ENCODE peak calls at places on chromosomes 7 and 10, in nine cellular contexts. One of them, this sample, is unnamed. For H3K36me3 and H3K9me3, the result is how much of the 10 kb centered on the place peaks cover.

GRCh38 chr7:157656195-157656769 is 319.5 kb downstream of the DNAJB6 start:
- DNase-seq in psoas muscle: no peak
- DNase-seq in upper lobe of right lung: peak
- DNase-seq in sigmoid colon: no peak
- DNase-seq in cardiac muscle cell: no peak
- DNase-seq in CD8-positive, alpha-beta memory T cell: no peak
- DNase-seq in left ventricle myocardium inferior: no peak
- DNase-seq in hepatocyte: no peak
- DNase-seq in uterus: no peak
- DNase-seq in this sample: no peak

GRCh38 chr7:157412021-157412443 is 75.2 kb downstream of the DNAJB6 start:
- DNase-seq in hepatocyte: no peak
- DNase-seq in psoas muscle: no peak
- DNase-seq in cardiac muscle cell: no peak
- DNase-seq in left ventricle myocardium inferior: peak
- DNase-seq in CD8-positive, alpha-beta memory T cell: no peak
- DNase-seq in uterus: no peak
- DNase-seq in upper lobe of right lung: no peak
- DNase-seq in sigmoid colon: no peak
- DNase-seq in this sample: no peak

GRCh38 chr10:36172574-36172973 is 530.5 kb upstream of the FZD8 start:
- DNase-seq in uterus: no peak
- DNase-seq in CD8-positive, alpha-beta memory T cell: no peak
- DNase-seq in cardiac muscle cell: no peak
- DNase-seq in sigmoid colon: no peak
- DNase-seq in upper lobe of right lung: no peak
- DNase-seq in psoas muscle: no peak
- DNase-seq in hepatocyte: no peak
- DNase-seq in left ventricle myocardium inferior: no peak
- DNase-seq in this sample: no peak

GRCh38 chr10:102831322-102832071 is 5.7 kb downstream of the CYP17A1 start:
- DNase-seq in hepatocyte: no peak
- DNase-seq in cardiac muscle cell: no peak
- DNase-seq in upper lobe of right lung: no peak
- DNase-seq in uterus: no peak
- DNase-seq in left ventricle myocardium inferior: no peak
- DNase-seq in psoas muscle: no peak
- DNase-seq in sigmoid colon: no peak
- DNase-seq in CD8-positive, alpha-beta memory T cell: no peak
- DNase-seq in this sample: no peak

GRCh38 chr7:40747856-40748255 is 613.1 kb downstream of the SUGCT start:
- DNase-seq in left ventricle myocardium inferior: no peak
- DNase-seq in hepatocyte: no peak
- DNase-seq in CD8-positive, alpha-beta memory T cell: no peak
- DNase-seq in upper lobe of right lung: no peak
- DNase-seq in cardiac muscle cell: no peak
- DNase-seq in uterus: no peak
- DNase-seq in psoas muscle: no peak
- DNase-seq in sigmoid colon: no peak
- DNase-seq in this sample: no peak

GRCh38 chr10:70537398-70538194 is 59.0 kb downstream of the PALD1 start:
- DNase-seq in CD8-positive, alpha-beta memory T cell: no peak
- DNase-seq in psoas muscle: no peak
- DNase-seq in uterus: no peak
- DNase-seq in left ventricle myocardium inferior: no peak
- DNase-seq in cardiac muscle cell: peak
- DNase-seq in upper lobe of right lung: no peak
- DNase-seq in hepatocyte: peak
- DNase-seq in sigmoid colon: no peak
- DNase-seq in this sample: no peak

GRCh38 chr7:70598976-70599375 is 533.0 kb upstream of the GALNT17 start:
- DNase-seq in sigmoid colon: no peak
- DNase-seq in cardiac muscle cell: no peak
- DNase-seq in upper lobe of right lung: no peak
- DNase-seq in CD8-positive, alpha-beta memory T cell: no peak
- DNase-seq in left ventricle myocardium inferior: no peak
- DNase-seq in hepatocyte: peak
- DNase-seq in psoas muscle: no peak
- DNase-seq in uterus: no peak
- DNase-seq in this sample: no peak

GRCh38 chr10:62815373-62816111 is 624 bp downstream of the EGR2 start:
- DNase-seq in CD8-positive, alpha-beta memory T cell: no peak
- DNase-seq in left ventricle myocardium inferior: no peak
- DNase-seq in sigmoid colon: no peak
- DNase-seq in upper lobe of right lung: peak
- DNase-seq in hepatocyte: peak
- DNase-seq in psoas muscle: peak
- DNase-seq in cardiac muscle cell: peak
- DNase-seq in uterus: no peak
- DNase-seq in this sample: no peak

GRCh38 chr7:125529237-125529636 is 599.6 kb upstream of the POT1 start:
- DNase-seq in hepatocyte: no peak
- DNase-seq in CD8-positive, alpha-beta memory T cell: no peak
- DNase-seq in cardiac muscle cell: no peak
- DNase-seq in upper lobe of right lung: no peak
- DNase-seq in sigmoid colon: no peak
- DNase-seq in uterus: no peak
- DNase-seq in psoas muscle: no peak
- DNase-seq in left ventricle myocardium inferior: no peak
- DNase-seq in this sample: no peak

GRCh38 chr10:4131407-4132215 is 346.6 kb upstream of the KLF6 start:
- DNase-seq in left ventricle myocardium inferior: no peak
- DNase-seq in upper lobe of right lung: no peak
- DNase-seq in CD8-positive, alpha-beta memory T cell: peak
- DNase-seq in hepatocyte: peak
- DNase-seq in psoas muscle: no peak
- DNase-seq in sigmoid colon: no peak
- DNase-seq in uterus: no peak
- DNase-seq in cardiac muscle cell: no peak
- DNase-seq in this sample: no peak

GRCh38 chr7:157671358-157672255 is 334.8 kb downstream of the DNAJB6 start:
- DNase-seq in hepatocyte: no peak
- DNase-seq in sigmoid colon: peak
- DNase-seq in left ventricle myocardium inferior: no peak
- DNase-seq in CD8-positive, alpha-beta memory T cell: no peak
- DNase-seq in uterus: no peak
- DNase-seq in psoas muscle: no peak
- DNase-seq in cardiac muscle cell: no peak
- DNase-seq in upper lobe of right lung: no peak
- DNase-seq in this sample: no peak

DNA sequence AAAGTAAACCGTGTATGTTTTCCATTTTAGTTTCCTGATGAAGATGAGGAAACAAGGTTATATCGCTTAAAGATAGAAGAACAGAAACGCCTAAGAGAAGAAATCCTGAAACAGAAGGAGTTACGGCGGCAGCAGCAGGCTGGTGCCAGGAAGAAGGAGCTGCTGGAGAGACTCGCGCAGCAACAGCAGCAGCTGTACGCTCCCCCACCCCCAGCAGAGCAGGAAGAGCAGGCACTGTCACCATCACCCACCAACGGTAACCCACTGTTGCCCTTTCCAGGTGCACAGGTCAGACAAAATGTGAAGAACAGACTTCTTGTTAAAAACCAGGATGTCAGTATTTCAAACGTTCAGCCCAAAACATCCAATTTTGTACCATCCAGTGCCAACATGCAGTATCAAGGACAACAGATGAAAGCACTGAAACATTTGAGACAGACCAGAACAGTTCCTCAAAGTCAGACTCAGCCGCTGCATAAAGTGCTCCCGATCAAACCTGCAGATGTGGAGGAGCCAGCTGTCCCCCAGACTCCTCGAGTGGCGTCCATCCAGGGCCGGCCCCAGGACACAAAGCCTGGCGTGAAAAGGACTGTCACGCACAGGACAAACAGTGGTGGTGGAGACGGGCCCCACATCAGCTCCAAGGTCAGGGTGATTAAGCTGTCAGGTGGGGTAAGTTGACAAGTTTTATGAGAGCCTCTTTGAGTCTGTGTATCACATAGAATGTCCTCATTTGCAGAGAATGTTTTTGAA is 67.2 kb downstream of the SHH start:
- DNase-seq in psoas muscle: no peak
- DNase-seq in left ventricle myocardium inferior: no peak
- DNase-seq in hepatocyte: no peak
- DNase-seq in sigmoid colon: no peak
- DNase-seq in upper lobe of right lung: no peak
- DNase-seq in uterus: no peak
- DNase-seq in cardiac muscle cell: no peak
- DNase-seq in CD8-positive, alpha-beta memory T cell: no peak
- DNase-seq in this sample: no peak
- H3K36me3 ChIP-seq in psoas muscle: under half
- H3K36me3 ChIP-seq in left ventricle myocardium inferior: half or more
- H3K36me3 ChIP-seq in hepatocyte: under half
- H3K36me3 ChIP-seq in sigmoid colon: under half
- H3K36me3 ChIP-seq in upper lobe of right lung: half or more
- H3K36me3 ChIP-seq in uterus: under half
- H3K36me3 ChIP-seq in cardiac muscle cell: half or more
- H3K36me3 ChIP-seq in CD8-positive, alpha-beta memory T cell: under half
- H3K36me3 ChIP-seq in this sample: under half

DNA sequence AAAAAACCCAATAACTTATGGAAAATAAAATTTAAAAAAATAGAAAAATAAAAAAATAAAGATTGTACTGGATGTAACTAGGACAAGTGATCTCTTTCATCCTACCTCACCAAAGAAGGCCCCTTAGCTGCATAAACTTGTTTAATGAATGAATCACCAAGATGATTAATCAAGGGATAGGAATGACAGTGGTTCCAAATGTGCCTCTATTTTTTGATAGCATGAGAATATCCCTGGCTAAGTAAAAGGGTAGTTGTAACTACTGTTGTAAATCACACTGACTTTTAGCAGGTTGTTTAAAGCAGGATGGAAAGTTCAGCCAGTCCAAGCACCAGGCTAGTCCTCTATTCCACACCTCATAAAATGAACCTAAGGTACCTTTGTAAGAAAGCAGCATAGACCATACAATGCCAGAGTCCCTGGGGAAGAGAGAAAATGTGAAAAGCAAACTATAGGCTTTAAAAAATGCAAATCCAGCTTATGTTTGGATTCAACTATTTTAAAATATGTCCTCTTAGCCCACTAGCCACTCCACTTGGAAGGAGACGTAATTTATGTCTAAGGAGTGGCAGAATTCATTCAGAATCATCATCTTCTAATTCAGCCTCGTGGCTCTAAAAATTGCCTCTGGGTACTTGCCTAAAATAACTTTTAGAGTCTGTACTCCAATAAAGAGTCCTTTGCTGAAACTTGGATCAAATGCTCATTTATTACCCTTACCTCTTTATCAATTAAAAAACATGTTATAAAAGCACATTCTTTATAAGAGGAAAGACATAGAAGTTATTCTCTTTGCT is 126.7 kb downstream of the SKIDA1 start:
- DNase-seq in left ventricle myocardium inferior: no peak
- DNase-seq in cardiac muscle cell: no peak
- DNase-seq in sigmoid colon: no peak
- DNase-seq in uterus: no peak
- DNase-seq in hepatocyte: no peak
- DNase-seq in psoas muscle: no peak
- DNase-seq in CD8-positive, alpha-beta memory T cell: no peak
- DNase-seq in upper lobe of right lung: no peak
- DNase-seq in this sample: no peak
- H3K27ac ChIP-seq in left ventricle myocardium inferior: no peak
- H3K27ac ChIP-seq in cardiac muscle cell: peak
- H3K27ac ChIP-seq in sigmoid colon: no peak
- H3K27ac ChIP-seq in uterus: no peak
- H3K27ac ChIP-seq in hepatocyte: peak
- H3K27ac ChIP-seq in psoas muscle: no peak
- H3K27ac ChIP-seq in CD8-positive, alpha-beta memory T cell: no peak
- H3K27ac ChIP-seq in upper lobe of right lung: no peak
- H3K27ac ChIP-seq in this sample: no peak

GRCh38 chr10:42519761-42520460 is 118.5 kb downstream of the ZNF33B start:
- DNase-seq in psoas muscle: no peak
- DNase-seq in CD8-positive, alpha-beta memory T cell: no peak
- DNase-seq in cardiac muscle cell: no peak
- DNase-seq in hepatocyte: no peak
- DNase-seq in upper lobe of right lung: no peak
- DNase-seq in left ventricle myocardium inferior: no peak
- DNase-seq in sigmoid colon: no peak
- DNase-seq in uterus: no peak
- DNase-seq in this sample: no peak
- H3K9me3 ChIP-seq in psoas muscle: half or more
- H3K9me3 ChIP-seq in CD8-positive, alpha-beta memory T cell: half or more
- H3K9me3 ChIP-seq in cardiac muscle cell: under half
- H3K9me3 ChIP-seq in hepatocyte: half or more
- H3K9me3 ChIP-seq in upper lobe of right lung: half or more
- H3K9me3 ChIP-seq in left ventricle myocardium inferior: half or more
- H3K9me3 ChIP-seq in sigmoid colon: half or more
- H3K9me3 ChIP-seq in uterus: under half
- H3K9me3 ChIP-seq in this sample: half or more

GRCh38 chr7:23018747-23019146 is 4.8 kb upstream of the HYCC1 start:
- DNase-seq in upper lobe of right lung: no peak
- DNase-seq in uterus: no peak
- DNase-seq in left ventricle myocardium inferior: no peak
- DNase-seq in psoas muscle: no peak
- DNase-seq in sigmoid colon: no peak
- DNase-seq in CD8-positive, alpha-beta memory T cell: no peak
- DNase-seq in hepatocyte: no peak
- DNase-seq in cardiac muscle cell: no peak
- DNase-seq in this sample: no peak

GRCh38 chr7:23021581-23021980 is 7.7 kb upstream of the HYCC1 start:
- DNase-seq in sigmoid colon: no peak
- DNase-seq in upper lobe of right lung: no peak
- DNase-seq in cardiac muscle cell: no peak
- DNase-seq in left ventricle myocardium inferior: no peak
- DNase-seq in CD8-positive, alpha-beta memory T cell: no peak
- DNase-seq in hepatocyte: no peak
- DNase-seq in psoas muscle: no peak
- DNase-seq in uterus: no peak
- DNase-seq in this sample: no peak

GRCh38 chr7:23022831-23023230 is 8.9 kb upstream of the HYCC1 start:
- DNase-seq in sigmoid colon: no peak
- DNase-seq in psoas muscle: no peak
- DNase-seq in upper lobe of right lung: no peak
- DNase-seq in left ventricle myocardium inferior: no peak
- DNase-seq in cardiac muscle cell: no peak
- DNase-seq in CD8-positive, alpha-beta memory T cell: no peak
- DNase-seq in hepatocyte: no peak
- DNase-seq in uterus: no peak
- DNase-seq in this sample: no peak

GRCh38 chr7:23022258-23022745 is 8.4 kb upstream of the HYCC1 start:
- DNase-seq in sigmoid colon: no peak
- DNase-seq in cardiac muscle cell: no peak
- DNase-seq in uterus: peak
- DNase-seq in CD8-positive, alpha-beta memory T cell: no peak
- DNase-seq in upper lobe of right lung: no peak
- DNase-seq in psoas muscle: no peak
- DNase-seq in left ventricle myocardium inferior: no peak
- DNase-seq in hepatocyte: peak
- DNase-seq in this sample: no peak

DNA sequence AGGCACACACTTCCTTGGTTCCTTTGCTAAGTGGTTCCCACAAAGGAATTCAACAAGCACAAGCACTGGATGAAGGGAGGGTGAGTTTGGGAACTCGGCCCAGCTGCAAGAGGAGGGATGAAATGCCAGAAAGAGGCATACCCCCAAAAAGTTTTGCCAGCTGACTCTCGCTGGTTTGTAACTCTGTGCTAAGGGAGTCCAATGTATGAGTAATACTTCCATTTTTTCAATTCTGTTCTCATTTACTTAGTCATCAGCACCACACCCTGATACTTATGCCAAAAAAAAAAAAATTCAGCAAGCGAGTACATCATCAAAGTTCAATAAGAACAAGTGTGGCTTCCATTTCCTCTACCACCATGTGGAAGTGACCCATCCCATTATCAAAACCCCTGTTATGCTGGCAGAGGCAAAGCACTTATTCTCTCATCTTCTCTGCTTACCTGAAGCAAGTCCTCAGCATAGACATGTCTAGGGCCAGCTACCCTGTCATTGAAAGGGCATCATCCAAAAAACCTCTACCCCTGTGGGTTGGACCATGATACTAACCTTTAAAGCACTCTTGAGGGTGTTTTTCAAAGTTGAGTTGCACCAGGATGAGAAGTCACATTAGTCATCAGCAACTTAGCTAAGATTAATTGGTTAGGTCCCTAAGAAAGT is 6.9 kb upstream of the HYCC1 start:
- DNase-seq in CD8-positive, alpha-beta memory T cell: no peak
- DNase-seq in uterus: peak
- DNase-seq in cardiac muscle cell: no peak
- DNase-seq in left ventricle myocardium inferior: peak
- DNase-seq in upper lobe of right lung: no peak
- DNase-seq in hepatocyte: no peak
- DNase-seq in sigmoid colon: peak
- DNase-seq in psoas muscle: peak
- DNase-seq in this sample: peak
- H3K36me3 ChIP-seq in CD8-positive, alpha-beta memory T cell: under half
- H3K36me3 ChIP-seq in uterus: under half
- H3K36me3 ChIP-seq in cardiac muscle cell: under half
- H3K36me3 ChIP-seq in left ventricle myocardium inferior: under half
- H3K36me3 ChIP-seq in upper lobe of right lung: under half
- H3K36me3 ChIP-seq in hepatocyte: under half
- H3K36me3 ChIP-seq in sigmoid colon: under half
- H3K36me3 ChIP-seq in psoas muscle: under half
- H3K36me3 ChIP-seq in this sample: under half

This sample was measured in heart right ventricle.